ENCODE peak calls at places on chromosome 22, in six cellular contexts. Y, E, W, R, C and Q are unnamed samples.

GRCh38 chr22:49724893-49725489 is 102.7 kb downstream of the BRD1 start:
- DNase-seq in R (peak), E (peak), Y (peak), W (peak), C (peak), Q (peak)

GRCh38 chr22:17366830-17367229 is 2.4 kb upstream of the CECR2 start:
- DNase-seq in R (no peak), E (peak), W (no peak), Y (peak), C (no peak), Q (no peak)

GRCh38 chr22:40610329-40610850 is 26.1 kb downstream of the MRTFA start:
- DNase-seq in C (no peak), Y (no peak), E (no peak), R (no peak), W (no peak), Q (no peak)

GRCh38 chr22:41523464-41524221 is 20.6 kb downstream of the POLR3H start:
- DNase-seq in Y (no peak), C (no peak), R (peak), W (no peak), E (no peak), Q (no peak)

GRCh38 chr22:50174382-50175190 is 4.1 kb downstream of the PANX2 start:
- DNase-seq in R (no peak), C (no peak), Y (no peak), W (no peak), E (no peak), Q (peak)

GRCh38 chr22:47283616-47284270 is 521.3 kb downstream of the TBC1D22A start:
- DNase-seq in E (no peak), C (no peak), Y (no peak), W (no peak), R (no peak), Q (no peak)

GRCh38 chr22:42364641-42365336 is 67.4 kb downstream of the NFAM1 start:
- DNase-seq in C (no peak), R (peak), W (no peak), E (no peak), Y (no peak), Q (no peak)

GRCh38 chr22:30667092-30667485 is 586 bp downstream of the DUSP18 start:
- DNase-seq in E (no peak), W (no peak), R (no peak), Y (no peak), C (no peak), Q (no peak)

GRCh38 chr22:40009953-40010751 is 15.4 kb downstream of the FAM83F start:
- DNase-seq in R (no peak), W (no peak), Y (no peak), E (no peak), C (peak), Q (no peak)

GRCh38 chr22:17370036-17370765 is 941 bp downstream of the CECR2 start:
- DNase-seq in E (no peak), W (no peak), R (no peak), C (no peak), Y (no peak), Q (peak)

GRCh38 chr22:46028069-46028991 is 51.4 kb upstream of the WNT7B start:
- DNase-seq in Y (no peak), C (no peak), R (no peak), E (peak), W (no peak), Q (peak)

GRCh38 chr22:46026907-46027218 is 49.9 kb upstream of the WNT7B start:
- DNase-seq in E (peak), C (no peak), R (no peak), Y (no peak), W (no peak), Q (no peak)

GRCh38 chr22:46025973-46026906 is 49.3 kb upstream of the WNT7B start:
- DNase-seq in W (no peak), C (no peak), Y (no peak), E (peak), R (no peak), Q (peak)

GRCh38 chr22:46029036-46029435 is 52.1 kb upstream of the WNT7B start:
- DNase-seq in R (no peak), W (no peak), Y (no peak), E (no peak), C (no peak), Q (no peak)

DNA sequence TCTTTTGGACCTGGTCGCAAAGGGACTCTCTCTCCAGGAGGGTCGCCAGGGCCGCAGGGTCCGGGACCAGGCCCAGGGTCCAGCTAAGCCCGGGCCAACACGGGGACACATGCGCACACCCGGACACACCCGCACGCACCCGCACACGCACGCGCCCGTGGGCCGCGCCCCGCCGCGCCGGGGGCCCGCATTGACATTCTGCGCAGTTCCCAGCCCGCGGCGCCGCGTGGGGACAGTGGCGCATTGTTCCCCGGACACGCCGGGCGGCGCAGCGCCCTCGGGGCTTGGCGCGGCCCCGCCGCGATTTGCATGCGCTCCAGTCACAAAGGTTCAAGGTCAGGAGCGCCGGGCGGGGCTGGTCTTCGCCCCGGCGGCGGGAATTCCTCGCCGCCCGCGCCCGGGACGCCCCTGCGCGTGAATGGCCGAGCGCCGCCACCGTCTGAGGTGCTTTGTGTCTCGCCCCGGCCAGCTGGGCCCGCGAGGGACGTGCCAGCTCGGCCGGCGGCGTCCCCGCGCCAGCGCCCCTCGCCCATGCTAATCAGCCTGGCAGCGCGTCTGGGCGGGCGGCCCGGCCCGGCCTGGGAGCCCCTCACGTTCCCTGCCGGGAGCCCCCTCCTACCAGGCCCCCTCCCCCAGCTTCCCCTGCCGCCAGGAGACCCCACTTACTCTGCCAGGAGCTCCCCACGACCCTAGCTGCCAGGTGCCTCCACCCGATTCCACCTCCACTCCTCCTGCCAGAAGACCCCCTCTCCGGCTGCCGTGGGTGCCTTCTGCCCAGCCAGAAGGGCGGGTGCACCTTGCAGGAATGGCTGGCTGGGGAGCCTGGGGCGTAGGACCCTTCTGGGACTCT is 50.5 kb upstream of the WNT7B start:
- DNase-seq in W (no peak), C (no peak), E (peak), R (no peak), Y (no peak), Q (peak)
- H3K4me3 ChIP-seq in W (peak), C (no peak), E (peak), R (peak), Y (peak), Q (peak)

GRCh38 chr22:37328017-37328416 is 45.7 kb downstream of the CYTH4 start:
- DNase-seq in R (peak), E (no peak), Y (peak), W (no peak), C (no peak), Q (no peak)
- H3K27ac ChIP-seq in R (no peak), E (no peak), Y (peak), W (no peak), C (no peak), Q (no peak)

DNA sequence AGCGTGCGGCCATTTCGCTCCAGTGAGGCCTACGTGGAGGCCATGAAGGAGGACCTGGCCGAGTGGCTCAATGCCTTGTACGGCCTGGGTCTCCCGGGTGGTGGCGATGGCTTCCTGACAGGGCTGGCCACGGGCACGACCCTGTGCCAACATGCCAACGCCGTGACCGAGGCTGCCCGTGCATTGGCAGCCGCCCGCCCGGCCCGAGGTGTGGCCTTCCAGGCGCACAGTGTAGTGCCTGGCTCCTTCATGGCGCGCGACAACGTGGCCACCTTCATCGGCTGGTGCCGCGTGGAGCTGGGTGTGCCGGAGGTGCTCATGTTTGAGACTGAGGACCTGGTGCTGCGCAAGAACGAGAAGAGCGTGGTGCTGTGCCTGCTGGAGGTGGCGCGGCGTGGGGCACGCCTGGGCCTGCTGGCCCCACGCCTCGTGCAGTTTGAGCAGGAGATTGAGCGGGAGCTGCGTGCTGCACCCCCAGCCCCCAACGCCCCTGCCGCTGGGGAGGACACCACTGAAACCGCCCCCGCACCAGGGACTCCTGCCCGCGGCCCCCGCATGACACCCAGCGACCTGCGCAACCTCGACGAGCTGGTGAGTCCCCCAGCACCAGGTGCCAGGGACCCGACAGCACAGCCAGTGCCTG is 1.8 kb downstream of the GAS2L1 start:
- DNase-seq in R (no peak), W (no peak), Y (no peak), E (no peak), C (no peak), Q (no peak)
- H3K4me3 ChIP-seq in R (peak), W (no peak), Y (no peak), E (peak), C (no peak), Q (no peak)

GRCh38 chr22:33842421-33843094 is 77.7 kb downstream of the LARGE1 start:
- DNase-seq in E (no peak), R (no peak), W (no peak), C (no peak), Y (no peak), Q (no peak)
- H3K27ac ChIP-seq in E (no peak), R (no peak), W (no peak), C (no peak), Y (no peak), Q (no peak)

GRCh38 chr22:19448076-19448607 is 631 bp upstream of the C22orf39 start:
- DNase-seq in Y (peak), C (peak), R (peak), E (no peak), W (peak), Q (peak)

GRCh38 chr22:19450363-19451175 is 3.1 kb upstream of the C22orf39 start:
- DNase-seq in E (no peak), Y (no peak), W (no peak), C (no peak), R (no peak), Q (no peak)

GRCh38 chr22:19449422-19449767 is 1.9 kb upstream of the C22orf39 start:
- DNase-seq in C (no peak), R (no peak), Y (no peak), E (no peak), W (no peak), Q (no peak)

GRCh38 chr22:19447388-19448075 is at the start of gene C22orf39:
- DNase-seq in Y (peak), R (peak), W (peak), E (peak), C (peak), Q (peak)

DNA sequence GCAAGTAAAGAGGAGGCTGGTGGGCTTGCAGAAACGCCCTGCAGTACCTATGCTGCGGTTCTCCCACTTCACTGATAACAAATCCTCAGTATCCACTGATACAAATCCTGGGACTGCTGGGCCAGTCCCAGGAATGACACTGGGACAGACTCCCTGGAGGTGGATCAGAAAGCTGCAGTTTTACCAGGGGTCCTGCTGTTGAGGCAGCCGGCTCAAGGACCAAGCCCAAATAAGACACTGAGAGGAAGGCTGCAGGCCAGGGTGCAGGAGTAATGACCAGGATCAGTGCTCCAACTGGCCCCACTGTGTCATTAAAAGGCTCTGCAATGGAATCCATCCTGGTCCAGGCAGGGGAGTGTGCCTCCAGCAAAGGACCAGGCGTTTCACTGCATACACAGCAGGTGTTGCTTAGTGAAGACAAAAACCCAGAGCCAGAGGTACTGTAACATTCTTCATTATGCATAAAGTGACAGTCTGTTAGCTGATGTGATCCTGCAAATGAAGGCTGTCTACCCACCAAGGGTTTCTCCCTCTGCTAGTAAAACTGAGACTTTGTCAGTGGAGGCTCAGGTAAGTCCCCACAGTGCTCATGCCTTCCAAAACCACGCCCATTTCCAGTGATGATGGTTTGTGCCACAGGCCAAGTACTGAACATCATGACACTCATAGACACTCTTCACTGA is 1.4 kb upstream of the C22orf39 start:
- DNase-seq in Y (no peak), W (no peak), R (no peak), E (no peak), C (no peak), Q (no peak)
- H3K4me3 ChIP-seq in Y (no peak), W (no peak), R (no peak), E (no peak), C (no peak), Q (no peak)

DNA sequence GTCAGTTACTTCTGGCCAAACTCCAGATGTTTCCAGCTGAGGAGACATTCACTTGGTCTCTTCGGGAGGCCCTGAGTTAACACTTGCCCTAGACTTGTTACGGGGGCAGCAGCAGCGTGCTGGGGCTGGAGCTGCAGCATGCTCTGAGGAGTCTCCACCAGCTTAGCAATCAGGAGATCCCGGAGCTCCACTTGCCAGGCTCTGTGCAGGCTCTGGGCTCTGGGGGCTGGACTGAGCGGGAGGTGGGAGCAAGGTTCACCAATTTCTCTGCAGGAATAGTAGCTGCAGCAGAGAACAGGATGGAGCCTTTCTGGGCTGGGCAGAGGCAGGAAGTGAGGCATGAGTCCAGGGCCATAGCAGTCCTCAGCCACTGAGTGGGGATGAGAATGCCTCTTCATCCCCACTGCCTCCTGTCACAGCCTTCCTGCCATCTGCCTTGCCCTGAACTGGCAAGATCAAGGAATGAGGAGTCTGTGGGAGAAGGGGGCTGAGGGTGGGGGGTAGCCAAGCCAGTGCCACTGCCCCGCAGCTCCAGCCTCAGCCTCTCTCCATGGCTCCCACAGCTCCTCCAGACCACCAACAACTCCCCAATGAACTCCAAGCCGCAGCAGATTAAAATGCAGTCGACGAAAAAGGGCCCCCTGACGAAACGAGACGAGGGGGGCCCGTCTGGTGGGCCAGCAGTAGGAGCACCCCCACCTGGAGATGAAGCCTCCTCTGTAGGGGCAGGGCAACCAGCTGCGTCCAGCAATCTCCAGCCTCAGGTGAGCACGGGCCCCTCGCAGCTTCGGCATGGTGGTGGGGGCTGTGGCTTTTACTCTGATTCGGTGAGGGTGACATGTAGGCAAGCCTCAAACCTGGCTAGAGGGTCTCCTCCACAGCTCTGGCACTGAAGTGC is 23.4 kb downstream of the GTPBP1 start:
- DNase-seq in E (peak), Y (no peak), C (no peak), W (no peak), R (no peak), Q (no peak)
- H3K27ac ChIP-seq in E (no peak), Y (no peak), C (no peak), W (no peak), R (no peak), Q (no peak)

GRCh38 chr22:35604671-35605457 is 12.3 kb downstream of the MB start:
- DNase-seq in R (peak), C (no peak), W (no peak), E (no peak), Y (no peak), Q (no peak)

GRCh38 chr22:35600466-35600865 is 16.7 kb downstream of the MB start:
- DNase-seq in R (no peak), Y (no peak), E (no peak), C (no peak), W (no peak), Q (no peak)

GRCh38 chr22:35601013-35601580 is 16.0 kb downstream of the MB start:
- DNase-seq in Y (no peak), E (no peak), R (no peak), W (no peak), C (no peak), Q (no peak)

GRCh38 chr22:35599364-35599763 is 17.8 kb downstream of the MB start:
- DNase-seq in W (no peak), E (no peak), C (no peak), Y (no peak), R (no peak), Q (no peak)

GRCh38 chr22:35601743-35602633 is 15.1 kb downstream of the MB start:
- DNase-seq in Y (peak), R (peak), W (no peak), E (peak), C (no peak), Q (no peak)
- H3K4me3 ChIP-seq in Y (no peak), R (no peak), W (no peak), E (no peak), C (no peak), Q (no peak)

GRCh38 chr22:45031629-45032403 is 22.0 kb upstream of the PHF21B start:
- DNase-seq in Y (no peak), R (no peak), W (no peak), E (no peak), C (no peak), Q (no peak)

GRCh38 chr22:45033136-45033535 is 23.3 kb upstream of the PHF21B start:
- DNase-seq in R (no peak), W (no peak), C (no peak), E (no peak), Y (no peak), Q (no peak)

GRCh38 chr22:45036154-45036553 is 26.3 kb upstream of the PHF21B start:
- DNase-seq in W (no peak), E (no peak), R (no peak), Y (no peak), C (no peak), Q (peak)

GRCh38 chr22:45034156-45034555 is 24.4 kb upstream of the PHF21B start:
- DNase-seq in Y (no peak), C (no peak), E (no peak), R (no peak), W (no peak), Q (no peak)

GRCh38 chr22:45034821-45035220 is 25.0 kb upstream of the PHF21B start:
- DNase-seq in C (no peak), R (no peak), W (no peak), Y (no peak), E (no peak), Q (no peak)
- H3K27ac ChIP-seq in C (no peak), R (no peak), W (no peak), Y (no peak), E (no peak), Q (no peak)

DNA sequence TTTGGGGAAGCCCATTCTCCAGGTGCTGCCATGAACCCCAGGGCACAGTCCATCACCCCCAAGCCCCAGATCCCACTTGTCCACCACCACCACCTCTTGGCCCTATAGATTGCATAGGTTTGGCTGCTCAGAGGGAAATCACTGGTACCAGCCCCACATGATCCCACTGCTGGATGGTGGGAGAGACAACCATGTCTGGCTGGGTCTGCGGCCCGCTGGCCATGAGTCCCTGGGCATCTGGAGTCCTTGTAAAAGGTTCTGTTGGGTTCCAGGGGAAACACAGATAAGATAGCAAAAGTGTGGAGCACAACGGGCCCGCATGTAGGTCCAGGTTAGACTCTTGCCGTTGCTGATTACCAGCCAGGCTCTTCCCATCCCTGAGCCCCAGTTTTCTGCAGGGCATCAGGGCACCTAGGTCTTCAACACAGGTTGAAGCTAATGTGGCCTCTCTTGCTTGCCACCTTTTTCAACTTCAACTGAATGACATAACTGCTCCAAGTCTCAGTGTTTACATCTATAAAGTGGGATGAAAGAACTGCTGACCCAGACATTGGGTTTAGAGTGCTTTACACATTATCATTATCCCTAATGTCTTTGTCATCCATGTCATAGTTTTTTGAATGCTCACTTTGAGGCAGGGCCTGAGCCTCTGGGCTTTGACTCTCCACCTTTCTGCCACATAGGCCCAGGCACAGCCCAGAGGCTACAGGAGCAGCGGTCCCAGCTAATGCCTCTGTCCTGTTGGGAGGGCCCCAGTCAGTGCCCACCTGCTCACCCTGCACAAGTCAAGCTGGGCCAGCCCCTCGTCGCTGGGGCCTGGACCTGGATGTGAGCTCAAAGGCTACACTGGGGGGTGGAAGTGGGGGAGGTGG is 1.0 kb upstream of the TANGO2 start:
- DNase-seq in W (no peak), E (no peak), Y (no peak), C (no peak), R (no peak), Q (no peak)
- H3K4me3 ChIP-seq in W (peak), E (peak), Y (peak), C (peak), R (no peak), Q (peak)